ENCODE peak calls at places on chromosomes 11 and 22, in seven cellular contexts. B is HepG2, H is sigmoid colon, Q is A549, E is stomach, Y is H1, U is tibial nerve. C is an unnamed sample. For H3K9me3, the result is how much of the 10 kb centered on the place peaks cover.

GRCh38 chr22:43883012-43883661 is 8.7 kb downstream of the PNPLA5 start:
- DNase-seq in B (peak), H (peak), Q (peak), E (peak), Y (peak), U (no peak), C (no peak)

GRCh38 chr11:35239476-35240075 is 100.6 kb downstream of the CD44 start:
- DNase-seq in B (no peak), H (no peak), Q (no peak), E (no peak), Y (no peak), U (no peak), C (no peak)

GRCh38 chr22:47400701-47401591 is 638.5 kb downstream of the TBC1D22A start:
- DNase-seq in B (no peak), H (no peak), Q (no peak), E (no peak), Y (no peak), U (no peak), C (no peak)

GRCh38 chr11:91749231-91749630 is 475.4 kb upstream of the FAT3 start:
- DNase-seq in B (no peak), H (no peak), Q (no peak), E (no peak), Y (no peak), U (no peak), C (no peak)

GRCh38 chr11:120173771-120174170 is 35.9 kb upstream of the TRIM29 start:
- DNase-seq in B (no peak), H (peak), Q (no peak), E (no peak), Y (no peak), U (no peak), C (no peak)

GRCh38 chr11:87224486-87224885 is 186.8 kb downstream of the TMEM135 start:
- DNase-seq in B (no peak), H (no peak), Q (no peak), E (no peak), Y (no peak), U (no peak), C (no peak)

GRCh38 chr11:111698852-111699559 is 67.2 kb downstream of the PPP2R1B start:
- DNase-seq in B (no peak), H (no peak), Q (no peak), E (no peak), Y (no peak), U (no peak), C (no peak)

GRCh38 chr11:18280438-18281046 is 14.5 kb downstream of the SAA1 start:
- DNase-seq in B (no peak), H (no peak), Q (no peak), E (no peak), Y (no peak), U (no peak), C (no peak)

GRCh38 chr11:16793009-16793408 is 54.6 kb downstream of the C11orf58 start:
- DNase-seq in B (no peak), H (no peak), Q (no peak), E (no peak), Y (no peak), U (no peak), C (no peak)

GRCh38 chr11:1224491-1225385 is 1.9 kb downstream of the MUC5B start:
- DNase-seq in B (no peak), H (peak), Q (no peak), E (no peak), Y (peak), U (no peak), C (no peak)

GRCh38 chr11:85759915-85760314 is 51.0 kb downstream of the SYTL2 start:
- DNase-seq in B (no peak), H (no peak), Q (no peak), E (no peak), Y (no peak), U (no peak), C (no peak)

GRCh38 chr11:66478823-66479740 is 1.2 kb upstream of the DPP3 start:
- DNase-seq in B (peak), H (peak), Q (peak), E (peak), Y (peak), U (no peak), C (peak)

GRCh38 chr22:30837531-30837930 is 131.0 kb downstream of the MORC2 start:
- DNase-seq in B (no peak), H (no peak), Q (no peak), E (peak), Y (no peak), U (no peak), C (no peak)

GRCh38 chr11:91966368-91966767 is 258.2 kb upstream of the FAT3 start:
- DNase-seq in B (no peak), H (no peak), Q (no peak), E (no peak), Y (no peak), U (no peak), C (no peak)

GRCh38 chr11:60921777-60922335 is 2.4 kb upstream of the TMEM132A start:
- DNase-seq in B (no peak), H (no peak), Q (no peak), E (no peak), Y (no peak), U (no peak), C (no peak)

GRCh38 chr22:23970816-23971482 is 3.3 kb downstream of the DDT start:
- DNase-seq in B (no peak), H (peak), Q (no peak), E (no peak), Y (peak), U (no peak), C (no peak)

GRCh38 chr11:102518296-102519094 is 12.1 kb downstream of the MMP7 start:
- DNase-seq in B (no peak), H (no peak), Q (no peak), E (no peak), Y (no peak), U (no peak), C (no peak)

GRCh38 chr22:25159028-25159427 is 40.6 kb upstream of the CRYBB3 start:
- DNase-seq in B (no peak), H (no peak), Q (no peak), E (no peak), Y (no peak), U (no peak), C (no peak)

GRCh38 chr11:88695701-88696414 is 358.3 kb upstream of the CTSC start:
- DNase-seq in B (no peak), H (no peak), Q (no peak), E (no peak), Y (no peak), U (no peak), C (no peak)

GRCh38 chr11:115197433-115197832 is 306.8 kb downstream of the CADM1 start:
- DNase-seq in B (no peak), H (no peak), Q (no peak), E (no peak), Y (no peak), U (no peak), C (no peak)

GRCh38 chr22:28560005-28560742 is 119.5 kb downstream of the TTC28 start:
- DNase-seq in B (no peak), H (no peak), Q (peak), E (no peak), Y (no peak), U (no peak), C (no peak)

GRCh38 chr11:78424334-78425270 is 7.0 kb upstream of the GAB2 start:
- DNase-seq in B (no peak), H (no peak), Q (no peak), E (no peak), Y (no peak), U (no peak), C (no peak)

GRCh38 chr11:115590254-115590653 is 86.0 kb upstream of the CADM1 start:
- DNase-seq in B (no peak), H (no peak), Q (no peak), E (no peak), Y (no peak), U (no peak), C (no peak)

GRCh38 chr22:29309332-29310064 is 3.0 kb downstream of the GAS2L1 start:
- DNase-seq in B (no peak), H (peak), Q (no peak), E (peak), Y (no peak), U (no peak), C (peak)

GRCh38 chr11:95790933-95791247 is 592 bp downstream of the CEP57 start:
- DNase-seq in B (peak), H (peak), Q (peak), E (peak), Y (no peak), U (peak), C (peak)
- TF ChIP-seq POLR2A in B (peak), H (no peak), Q (no peak), E (no peak), Y (peak), U (no peak), C (no peak)

DNA sequence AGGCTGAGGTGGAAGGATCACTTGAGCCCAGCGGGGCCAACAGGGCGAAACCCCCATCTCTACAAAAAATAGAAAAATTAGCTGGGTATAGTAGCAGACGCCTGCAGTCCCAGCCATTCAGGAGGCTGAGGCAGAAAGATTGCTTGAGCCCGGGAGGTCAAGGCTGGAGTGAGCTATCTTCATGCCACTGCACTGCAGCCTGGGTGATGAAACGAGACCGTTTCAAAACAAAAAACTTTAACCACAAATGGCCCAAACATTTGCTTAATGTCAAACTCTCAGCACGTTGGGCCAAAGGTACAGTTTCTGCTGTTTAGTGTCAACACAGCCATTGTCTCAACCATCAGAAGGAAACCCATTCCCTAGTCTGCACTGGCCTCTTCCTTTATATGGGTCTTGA is 69.2 kb upstream of the TTC12 start:
- DNase-seq in B (peak), H (no peak), Q (no peak), E (no peak), Y (no peak), U (no peak), C (no peak)
- H3K9me3 ChIP-seq in B (under half), H (under half), Q (under half), E (under half), Y (under half), U (under half), C (under half)

GRCh38 chr11:10579700-10580099 is 11.2 kb upstream of the LYVE1 start:
- DNase-seq in B (no peak), H (no peak), Q (no peak), E (no peak), Y (no peak), U (no peak), C (no peak)
- TF ChIP-seq EP300 in B (no peak), H (no peak), Q (no peak), E (no peak), Y (no peak), U (no peak), C (no peak)

GRCh38 chr22:41848468-41848867 is 15.6 kb downstream of the SREBF2 start:
- DNase-seq in B (no peak), H (peak), Q (no peak), E (peak), Y (no peak), U (peak), C (no peak)
- TF ChIP-seq POLR2A in B (no peak), H (no peak), Q (no peak), E (no peak), Y (no peak), U (no peak), C (no peak)

DNA sequence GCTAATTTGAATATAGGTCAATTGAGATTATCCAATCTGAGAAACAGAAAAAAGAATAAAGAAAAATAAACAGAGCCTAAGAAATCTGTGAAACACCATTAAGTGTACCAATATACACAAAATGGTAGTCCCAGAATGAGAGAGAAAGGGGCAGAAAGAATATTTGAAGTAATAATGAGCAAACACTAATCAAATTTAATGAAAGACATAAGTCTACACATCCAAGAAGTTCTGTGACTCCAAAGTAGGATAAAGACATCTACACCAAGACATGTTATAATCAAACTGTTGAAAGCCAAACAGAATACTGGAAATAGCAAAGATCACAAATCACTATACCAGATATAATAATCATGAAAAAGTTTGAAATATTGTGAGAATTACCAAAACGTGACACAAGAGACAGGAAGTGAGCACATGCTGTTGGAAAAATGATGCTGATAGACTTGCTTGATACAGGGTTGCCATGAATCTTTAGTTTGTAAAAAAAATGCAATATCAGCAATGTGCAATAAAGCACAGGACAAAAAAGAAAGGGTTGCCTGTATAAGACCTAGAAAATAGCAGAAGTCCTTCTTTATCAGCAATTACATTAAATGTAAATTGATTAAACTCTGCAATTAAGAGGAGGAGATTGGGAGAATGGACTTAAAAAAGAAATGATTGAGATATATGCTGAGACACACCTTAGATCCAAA is 75.8 kb downstream of the RNF169 start:
- DNase-seq in B (no peak), H (no peak), Q (no peak), E (no peak), Y (no peak), U (no peak), C (no peak)
- H3K9me3 ChIP-seq in B (under half), H (under half), Q (under half), E (under half), Y (under half), U (under half), C (under half)

GRCh38 chr22:37517826-37518450 is 1.3 kb downstream of the CARD10 start:
- DNase-seq in B (no peak), H (no peak), Q (no peak), E (no peak), Y (no peak), U (no peak), C (no peak)

GRCh38 chr22:37511368-37512104 is 7.7 kb downstream of the CARD10 start:
- DNase-seq in B (no peak), H (no peak), Q (no peak), E (no peak), Y (no peak), U (no peak), C (no peak)

GRCh38 chr22:37516456-37516855 is 2.8 kb downstream of the CARD10 start:
- DNase-seq in B (no peak), H (no peak), Q (no peak), E (no peak), Y (no peak), U (no peak), C (no peak)

GRCh38 chr22:37515902-37516301 is 3.3 kb downstream of the CARD10 start:
- DNase-seq in B (no peak), H (no peak), Q (no peak), E (no peak), Y (no peak), U (no peak), C (no peak)

DNA sequence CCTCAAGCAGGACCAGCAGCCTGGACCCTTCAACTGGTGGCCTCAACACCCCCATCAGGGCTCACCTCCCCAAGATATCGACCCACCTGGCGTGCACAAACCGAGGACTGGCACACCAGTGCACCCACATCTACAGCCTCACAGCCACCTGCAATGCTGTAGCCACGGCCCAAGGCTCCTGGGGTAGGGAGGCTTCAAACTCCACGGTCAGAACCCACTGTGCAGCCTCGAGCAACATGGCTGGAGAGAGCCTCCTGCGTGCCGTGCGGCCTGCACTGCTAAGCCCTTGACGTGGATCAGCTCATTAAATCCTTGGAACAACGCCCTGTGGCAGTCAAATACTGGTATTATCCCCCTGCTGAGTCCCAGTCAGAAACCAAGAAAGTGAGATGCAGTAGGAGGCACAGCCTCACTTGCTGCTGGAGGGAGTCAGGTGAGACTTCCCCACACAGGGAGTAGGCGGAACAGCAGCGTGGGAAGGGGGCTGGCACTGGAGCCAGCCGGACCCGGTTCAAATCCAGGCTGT is 4.6 kb downstream of the CARD10 start:
- DNase-seq in B (no peak), H (no peak), Q (no peak), E (no peak), Y (no peak), U (no peak), C (no peak)
- TF ChIP-seq EP300 in B (no peak), H (no peak), Q (no peak), E (no peak), Y (no peak), U (no peak), C (no peak)

GRCh38 chr11:83156150-83156995 is 558 bp upstream of the PCF11 start:
- DNase-seq in B (peak), H (peak), Q (peak), E (peak), Y (peak), U (peak), C (peak)
- TF ChIP-seq POLR2A in B (no peak), H (peak), Q (peak), E (no peak), Y (no peak), U (peak), C (peak)

C was measured in ovary.